ENCODE peak calls at places on chromosomes 3 and 15, in four cellular contexts. K is K562, T is Panc1, M is HepG2. I is an unnamed sample.

GRCh38 chr3:142647856-142648255 is 51.7 kb downstream of the PLS1 start:
- DNase-seq in T (peak), K (no peak), M (peak), I (peak)

GRCh38 chr3:183159319-183159718 is 3.2 kb downstream of the LAMP3 start:
- DNase-seq in M (no peak), T (no peak), K (peak), I (no peak)

GRCh38 chr3:147613710-147614109 is 204.5 kb downstream of the ZIC1 start:
- DNase-seq in K (no peak), M (no peak), T (no peak), I (no peak)

GRCh38 chr3:116179091-116179490 is 266.2 kb downstream of the LSAMP start:
- DNase-seq in T (no peak), K (no peak), M (no peak), I (no peak)

GRCh38 chr3:36444909-36445308 is 64.6 kb downstream of the STAC start:
- DNase-seq in T (peak), K (no peak), M (no peak), I (no peak)

GRCh38 chr15:89828324-89829145 is 13.9 kb upstream of the ANPEP start:
- DNase-seq in K (peak), M (no peak), T (no peak), I (no peak)

GRCh38 chr3:141646760-141647561 is 91.1 kb upstream of the RNF7 start:
- DNase-seq in M (peak), T (no peak), K (peak), I (peak)

GRCh38 chr15:92809064-92809879 is 90.9 kb upstream of the CHD2 start:
- DNase-seq in K (peak), T (no peak), M (peak), I (peak)

GRCh38 chr3:106085998-106086397 is 217.2 kb upstream of the CBLB start:
- DNase-seq in M (no peak), K (no peak), T (no peak), I (no peak)

GRCh38 chr3:15708882-15709677 is 88.7 kb downstream of the ANKRD28 start:
- DNase-seq in M (no peak), K (no peak), T (no peak), I (no peak)

GRCh38 chr3:82745544-82745943 is 984.1 kb upstream of the GBE1 start:
- DNase-seq in M (no peak), K (no peak), T (no peak), I (no peak)

GRCh38 chr15:43127752-43128151 is 5.6 kb upstream of the TMEM62 start:
- DNase-seq in T (no peak), M (peak), K (no peak), I (no peak)

GRCh38 chr3:47342156-47342555 is 38.7 kb upstream of the PTPN23 start:
- DNase-seq in K (no peak), M (no peak), T (no peak), I (no peak)

GRCh38 chr3:134449277-134449676 is 36.5 kb downstream of the ANAPC13 start:
- DNase-seq in T (no peak), M (peak), K (peak), I (no peak)

GRCh38 chr15:91140561-91140960 is 40.5 kb downstream of the SV2B start:
- DNase-seq in T (no peak), K (no peak), M (no peak), I (no peak)

GRCh38 chr3:192207239-192207638 is 520.1 kb downstream of the FGF12 start:
- DNase-seq in K (no peak), M (no peak), T (no peak), I (no peak)

GRCh38 chr15:90124487-90124886 is 22.2 kb upstream of the IDH2 start:
- DNase-seq in K (no peak), T (no peak), M (no peak), I (no peak)

GRCh38 chr15:22811640-22812039 is 25.2 kb downstream of the NIPA1 start:
- DNase-seq in K (no peak), M (peak), T (no peak), I (no peak)

GRCh38 chr3:106740116-106740515 is 637.1 kb upstream of the CCDC54 start:
- DNase-seq in K (no peak), T (no peak), M (no peak), I (no peak)

GRCh38 chr3:48058089-48058488 is 41.9 kb upstream of the MAP4 start:
- DNase-seq in M (no peak), K (no peak), T (no peak), I (no peak)

GRCh38 chr3:158711886-158712285 is 20.4 kb downstream of the RARRES1 start:
- DNase-seq in K (no peak), M (no peak), T (no peak), I (no peak)

GRCh38 chr15:73873889-73874511 is 636 bp downstream of the TBC1D21 start:
- DNase-seq in K (peak), M (peak), T (peak), I (peak)

GRCh38 chr3:105842943-105843342 is 25.9 kb downstream of the CBLB start:
- DNase-seq in K (no peak), M (no peak), T (no peak), I (no peak)

GRCh38 chr15:100291106-100291505 is 50.7 kb downstream of the ADAMTS17 start:
- DNase-seq in M (no peak), T (no peak), K (no peak), I (no peak)
- TF ChIP-seq TCF7L2 in M (no peak), T (no peak), K (no peak), I (no peak)

GRCh38 chr3:136891934-136892855 is 30.2 kb downstream of the NCK1 start:
- DNase-seq in K (no peak), M (no peak), T (no peak), I (no peak)

GRCh38 chr3:136898954-136899353 is 36.9 kb downstream of the NCK1 start:
- DNase-seq in M (no peak), T (no peak), K (no peak), I (no peak)

GRCh38 chr3:136898549-136898948 is 36.5 kb downstream of the NCK1 start:
- DNase-seq in M (no peak), K (no peak), T (no peak), I (no peak)

GRCh38 chr3:136889947-136890346 is 27.9 kb downstream of the NCK1 start:
- DNase-seq in M (no peak), K (no peak), T (no peak), I (no peak)

DNA sequence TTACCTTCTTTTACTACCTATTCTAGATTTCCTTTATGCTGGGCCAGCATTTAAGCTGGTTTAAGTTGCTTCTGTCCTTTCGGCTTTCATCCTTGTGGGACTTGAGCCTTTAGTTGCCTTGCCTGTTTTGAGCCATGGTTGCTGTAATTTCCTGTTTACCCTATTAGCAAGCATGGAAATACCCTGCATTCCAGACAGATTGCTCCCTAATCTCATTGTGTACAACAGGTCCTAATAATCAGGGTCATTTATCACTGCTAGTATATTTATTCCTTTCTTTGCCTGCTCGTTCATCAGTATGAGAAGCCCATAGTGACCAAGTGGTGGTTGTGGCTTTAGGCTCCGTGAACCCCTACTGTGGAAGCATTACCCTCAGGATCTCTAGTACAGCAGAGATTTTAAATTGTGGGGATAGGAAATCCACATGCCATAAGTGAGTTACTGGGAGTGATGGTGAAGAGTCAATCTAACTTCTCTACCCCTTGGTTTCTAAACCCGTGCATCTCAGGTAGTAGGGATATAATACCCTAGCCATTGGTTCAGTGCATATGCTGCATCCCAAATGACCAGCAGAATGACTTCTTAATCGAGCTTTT is 31.9 kb downstream of the NCK1 start:
- DNase-seq in T (peak), K (no peak), M (peak), I (no peak)
- TF ChIP-seq TCF7L2 in T (no peak), K (no peak), M (no peak), I (no peak)

DNA sequence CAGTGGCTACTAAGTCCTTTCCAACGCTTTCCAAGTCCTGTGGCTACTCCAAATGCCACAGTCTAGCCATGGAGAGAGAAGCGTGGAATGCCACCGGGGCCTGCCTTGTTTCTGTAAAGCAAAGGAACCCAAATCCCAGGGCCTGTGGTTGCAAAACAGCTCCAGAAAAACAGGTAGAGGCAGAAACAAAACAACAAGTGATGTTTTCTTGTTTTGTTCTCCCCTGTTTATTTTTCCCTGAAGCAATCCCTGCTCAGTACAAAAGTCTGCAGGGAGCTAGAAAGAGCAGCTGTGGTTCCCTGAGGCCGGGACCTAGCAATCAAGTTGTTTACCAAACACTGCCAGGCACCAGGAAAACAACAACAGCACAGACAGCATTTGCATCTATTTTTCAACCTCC is 85.5 kb downstream of the FOXP1 start:
- DNase-seq in M (no peak), K (no peak), T (no peak), I (no peak)
- TF ChIP-seq TCF7L2 in M (no peak), K (no peak), T (no peak), I (no peak)

GRCh38 chr15:84834227-84834955 is 17.2 kb downstream of the ALPK3 start:
- DNase-seq in M (no peak), T (no peak), K (no peak), I (no peak)
- TF ChIP-seq TCF7L2 in M (no peak), T (no peak), K (no peak), I (no peak)

GRCh38 chr15:64105113-64105704 is 9.4 kb downstream of the SNX1 start:
- DNase-seq in T (no peak), K (peak), M (no peak), I (no peak)
- TF ChIP-seq TCF7L2 in T (no peak), K (no peak), M (no peak), I (no peak)

GRCh38 chr3:125406070-125406469 is 30.9 kb upstream of the ZNF148 start:
- DNase-seq in M (no peak), K (no peak), T (no peak), I (no peak)

GRCh38 chr3:125401402-125401801 is 26.3 kb upstream of the ZNF148 start:
- DNase-seq in K (no peak), T (no peak), M (peak), I (no peak)

GRCh38 chr3:125398952-125399351 is 23.8 kb upstream of the ZNF148 start:
- DNase-seq in M (no peak), T (no peak), K (peak), I (no peak)

DNA sequence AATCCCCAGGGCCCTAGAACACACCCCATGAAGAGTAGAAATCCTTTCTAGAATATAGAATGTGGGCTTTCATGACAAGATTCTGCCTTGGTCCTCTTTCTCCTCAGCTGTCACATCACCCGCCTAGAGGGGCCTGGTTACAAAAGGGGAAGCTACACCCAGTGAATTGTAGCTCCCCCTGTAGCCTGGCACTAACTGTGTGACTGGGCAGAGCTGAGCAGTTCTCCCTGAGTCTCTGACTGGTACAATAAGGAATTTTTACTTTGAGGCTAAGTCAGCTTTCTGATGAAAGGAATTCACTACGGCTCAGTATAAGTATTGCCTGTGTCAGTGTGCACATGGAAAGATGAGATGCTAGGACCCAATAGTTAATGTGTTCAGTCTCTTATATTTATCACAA is 28.7 kb upstream of the ZNF148 start:
- DNase-seq in M (no peak), T (no peak), K (no peak), I (no peak)
- TF ChIP-seq TCF7L2 in M (no peak), T (no peak), K (no peak), I (no peak)

DNA sequence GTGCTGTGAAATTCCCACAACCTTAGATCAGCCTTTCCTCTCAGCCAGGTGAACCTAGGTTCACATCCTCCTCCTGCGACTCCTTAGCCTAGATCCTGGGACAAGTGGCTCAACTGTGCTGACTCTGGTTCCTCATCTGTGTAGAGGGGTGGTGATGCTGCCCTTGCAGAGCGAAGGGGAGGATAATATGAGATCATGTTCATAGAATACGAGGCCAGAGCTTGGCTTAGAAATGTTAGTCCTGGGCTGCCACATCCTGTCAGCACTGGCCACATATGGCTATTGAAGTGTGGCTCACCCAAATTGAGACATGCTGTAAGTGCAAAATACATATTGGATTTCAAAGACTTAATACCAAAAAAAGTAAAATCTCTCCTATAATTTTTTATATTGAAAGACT is 46.8 kb upstream of the PLXNA1 start:
- DNase-seq in T (no peak), K (no peak), M (no peak), I (no peak)
- TF ChIP-seq TCF7L2 in T (no peak), K (no peak), M (no peak), I (no peak)

GRCh38 chr3:108406661-108407206 is 103.7 kb downstream of the MYH15 start:
- DNase-seq in K (peak), M (peak), T (peak), I (peak)
- TF ChIP-seq TCF7L2 in K (no peak), M (no peak), T (no peak), I (no peak)